ENCODE peak calls at places on chromosomes 16 and 17, in eight cellular contexts. S is left colon, W is GM04504, J is DMS153, K is left kidney, P is skeletal muscle cell, T is NCI-H2081, C is anterior cingulate cortex. B is an unnamed sample.
A peak's percentile ranks its signal among the peaks of the same experiment; 100 is the strongest.

GRCh38 chr17:61426482-61427304 is 25.5 kb upstream of the TBX4 start:
- DNase-seq in C (no peak), K (no peak), J (no peak), W (no peak), T (no peak), S (no peak), P (no peak), B (peak; percentile 94)

GRCh38 chr17:79182176-79183160 is 107.8 kb downstream of the ENGASE start:
- DNase-seq in T (no peak), C (no peak), S (no peak), K (peak; percentile 28), W (no peak), J (no peak), P (no peak), B (no peak)

GRCh38 chr16:89374393-89374948 is 115.9 kb downstream of the ANKRD11 start:
- DNase-seq in T (no peak), W (no peak), K (peak; percentile 75), J (peak; percentile 68), S (no peak), C (no peak), P (no peak), B (peak; percentile 39)

GRCh38 chr16:89584768-89585549 is 9.4 kb downstream of the CPNE7 start:
- DNase-seq in T (peak; percentile 52), C (no peak), W (no peak), S (no peak), P (no peak), J (peak; percentile 50), K (no peak), B (no peak)

GRCh38 chr17:65820306-65820705 is 258.9 kb upstream of the AXIN2 start:
- DNase-seq in K (no peak), C (no peak), T (no peak), S (no peak), P (no peak), J (no peak), W (no peak), B (no peak)

GRCh38 chr16:66359811-66360608 is 6.5 kb upstream of the CDH5 start:
- DNase-seq in W (no peak), S (no peak), C (no peak), T (no peak), P (no peak), J (peak; percentile 59), K (peak; percentile 46), B (no peak)

GRCh38 chr17:8062807-8063483 is 24.1 kb downstream of the ALOX15B start:
- DNase-seq in J (no peak), W (no peak), T (peak; percentile 4), S (no peak), P (no peak), C (no peak), K (peak; percentile 38), B (no peak)

GRCh38 chr16:2992383-2993081 is 12.3 kb upstream of the PKMYT1 start:
- DNase-seq in K (no peak), J (no peak), C (no peak), T (no peak), S (no peak), W (no peak), P (no peak), B (no peak)

GRCh38 chr16:85385463-85386331 is 227.4 kb upstream of the GSE1 start:
- DNase-seq in W (no peak), P (no peak), C (no peak), K (peak; percentile 70), S (peak; percentile 20), T (no peak), J (no peak), B (no peak)

GRCh38 chr17:7992516-7992915 is 9.9 kb upstream of the GUCY2D start:
- DNase-seq in W (no peak), C (no peak), T (no peak), S (no peak), K (no peak), J (no peak), P (no peak), B (peak; percentile 70)

GRCh38 chr17:8481089-8481488 is 45.4 kb downstream of the NDEL1 start:
- DNase-seq in J (no peak), T (no peak), P (no peak), W (no peak), S (no peak), C (peak; percentile 17), K (no peak), B (peak; percentile 13)

GRCh38 chr17:46035112-46035818 is 36.2 kb downstream of the STH start:
- DNase-seq in P (no peak), S (no peak), C (no peak), W (no peak), J (no peak), K (peak; percentile 29), T (no peak), B (no peak)

GRCh38 chr17:47741109-47741792 is 8.2 kb downstream of the TBX21 start:
- DNase-seq in S (no peak), W (no peak), C (no peak), T (no peak), K (no peak), J (no peak), P (no peak), B (no peak)

GRCh38 chr17:76492989-76493501 is 8.2 kb downstream of the RHBDF2 start:
- DNase-seq in C (peak; percentile 38), S (peak; percentile 63), K (peak; percentile 55), W (peak; percentile 18), J (no peak), P (peak; percentile 67), T (peak; percentile 33), B (peak; percentile 93)

GRCh38 chr17:19354123-19354522 is 8.4 kb downstream of the B9D1 start:
- DNase-seq in C (no peak), K (no peak), T (no peak), P (peak; percentile 60), W (peak; percentile 88), J (no peak), S (no peak), B (peak; percentile 92)

GRCh38 chr17:61490540-61490975 is 38.3 kb downstream of the TBX4 start:
- DNase-seq in C (no peak), K (no peak), S (no peak), T (no peak), J (no peak), P (no peak), W (peak; percentile 53), B (peak; percentile 91)

GRCh38 chr17:82848022-82848592 is 8.3 kb upstream of the ZNF750 start:
- DNase-seq in K (peak; percentile 88), S (peak; percentile 81), C (no peak), W (peak; percentile 75), T (no peak), P (peak; percentile 60), J (peak; percentile 33), B (peak; percentile 13)

GRCh38 chr17:38453951-38454421 is 25.7 kb downstream of the ARHGAP23 start:
- DNase-seq in K (peak; percentile 48), S (no peak), T (no peak), W (no peak), C (peak; percentile 49), J (no peak), P (no peak), B (peak; percentile 62)

GRCh38 chr17:77440571-77440981 is 299.8 kb downstream of the SEC14L1 start:
- DNase-seq in K (no peak), J (peak; percentile 47), P (no peak), W (no peak), S (no peak), T (no peak), C (peak; percentile 30), B (no peak)

GRCh38 chr17:44284024-44284400 is 16.1 kb upstream of the SLC4A1 start:
- DNase-seq in K (no peak), P (no peak), S (no peak), J (no peak), W (no peak), T (no peak), C (no peak), B (no peak)

GRCh38 chr17:29116652-29117439 is 63.4 kb downstream of the MYO18A start:
- DNase-seq in S (peak; percentile 78), T (peak; percentile 54), J (peak; percentile 30), K (peak; percentile 83), P (no peak), C (peak; percentile 54), W (no peak), B (peak; percentile 71)

GRCh38 chr16:4847774-4848587 is 700 bp downstream of the UBN1 start:
- DNase-seq in J (no peak), S (peak; percentile 60), K (peak; percentile 45), C (no peak), W (peak; percentile 24), T (no peak), P (peak; percentile 26), B (peak; percentile 74)

GRCh38 chr17:75774471-75774987 is 9.5 kb upstream of the GALK1 start:
- DNase-seq in S (peak; percentile 17), W (no peak), K (no peak), P (no peak), J (no peak), T (no peak), C (no peak), B (no peak)

B was measured in ELR.